ENCODE peak calls at places on chromosomes 4 and X, in ten cellular contexts. I is spleen, G is right lobe of liver, B is psoas muscle, W is stomach, L is tibial artery, D is heart left ventricle, P is epithelial cell of esophagus, O is small intestine, U is lower leg skin. E is an unnamed sample.

GRCh38 chrX:40300286-40300890 is 202.6 kb upstream of the BCOR start:
- DNase-seq in I (no peak), G (no peak), B (no peak), W (no peak), L (no peak), D (no peak), P (no peak), O (no peak), U (no peak), E (no peak)

GRCh38 chr4:94488667-94489066 is 36.9 kb downstream of the PDLIM5 start:
- DNase-seq in I (no peak), G (no peak), B (no peak), W (no peak), L (no peak), D (no peak), P (peak), O (no peak), U (no peak), E (peak)

GRCh38 chrX:73765776-73766465 is 202.9 kb downstream of the CHIC1 start:
- DNase-seq in I (no peak), G (no peak), B (no peak), W (no peak), L (no peak), D (no peak), P (no peak), O (no peak), U (no peak), E (no peak)

GRCh38 chr4:36269116-36269515 is 12.3 kb upstream of the DTHD1 start:
- DNase-seq in I (no peak), G (no peak), B (no peak), W (no peak), L (no peak), D (no peak), P (no peak), O (peak), U (no peak), E (no peak)

GRCh38 chrX:135893294-135893817 is at the start of the genes CT45A10 and SAGE1:
- DNase-seq in I (peak), G (peak), B (no peak), W (no peak), L (no peak), D (no peak), P (no peak), O (no peak), U (no peak), E (no peak)

GRCh38 chr4:168496834-168497233 is at the start of gene PALLD:
- DNase-seq in I (no peak), G (no peak), B (peak), W (no peak), L (no peak), D (peak), P (no peak), O (no peak), U (no peak), E (no peak)

GRCh38 chr4:145731026-145731425 is 51.1 kb downstream of the C4orf51 start:
- DNase-seq in I (no peak), G (no peak), B (no peak), W (peak), L (no peak), D (no peak), P (no peak), O (peak), U (no peak), E (peak)

GRCh38 chr4:53649357-53649756 is 58.1 kb upstream of the LNX1 start:
- DNase-seq in I (no peak), G (no peak), B (no peak), W (no peak), L (no peak), D (no peak), P (no peak), O (no peak), U (no peak), E (no peak)

GRCh38 chr4:55005910-55006309 is 119.5 kb downstream of the KDR start:
- DNase-seq in I (no peak), G (no peak), B (no peak), W (no peak), L (no peak), D (no peak), P (no peak), O (no peak), U (no peak), E (no peak)

GRCh38 chrX:40144576-40144975 is 46.8 kb upstream of the BCOR start:
- DNase-seq in I (no peak), G (no peak), B (no peak), W (no peak), L (no peak), D (no peak), P (no peak), O (no peak), U (no peak), E (no peak)

GRCh38 chr4:94354474-94354896 is 11.8 kb upstream of the HPGDS start:
- DNase-seq in I (no peak), G (no peak), B (no peak), W (no peak), L (no peak), D (no peak), P (no peak), O (no peak), U (no peak), E (no peak)

GRCh38 chr4:989722-990471 is 3.1 kb downstream of the IDUA start:
- DNase-seq in I (no peak), G (no peak), B (no peak), W (no peak), L (no peak), D (no peak), P (no peak), O (no peak), U (no peak), E (no peak)

GRCh38 chr4:111984169-111984873 is 160.9 kb upstream of the FAM241A start:
- DNase-seq in I (no peak), G (no peak), B (no peak), W (no peak), L (no peak), D (no peak), P (no peak), O (no peak), U (no peak), E (no peak)

GRCh38 chr4:185399466-185399865 is 2.8 kb downstream of the ANKRD37 start:
- DNase-seq in I (no peak), G (no peak), B (no peak), W (no peak), L (no peak), D (no peak), P (peak), O (no peak), U (no peak), E (no peak)

GRCh38 chr4:138560448-138560847 is 318.3 kb upstream of the SLC7A11 start:
- DNase-seq in I (peak), G (no peak), B (no peak), W (no peak), L (no peak), D (no peak), P (no peak), O (no peak), U (no peak), E (no peak)

GRCh38 chrX:2388669-2389068 is 112.1 kb downstream of the DHRSX start:
- DNase-seq in I (no peak), G (no peak), B (no peak), W (no peak), L (no peak), D (no peak), P (no peak), O (no peak), U (no peak), E (no peak)

GRCh38 chr4:170589597-170590191 is 499.9 kb upstream of the AADAT start:
- DNase-seq in I (no peak), G (no peak), B (no peak), W (no peak), L (no peak), D (no peak), P (peak), O (peak), U (no peak), E (peak)

GRCh38 chr4:175277816-175278215 is 359.7 kb downstream of the ADAM29 start:
- DNase-seq in I (no peak), G (no peak), B (no peak), W (no peak), L (no peak), D (no peak), P (no peak), O (no peak), U (no peak), E (no peak)

GRCh38 chr4:78517050-78517652 is 34.4 kb upstream of the ANXA3 start:
- DNase-seq in I (no peak), G (no peak), B (no peak), W (no peak), L (no peak), D (no peak), P (peak), O (peak), U (no peak), E (peak)

GRCh38 chr4:173448103-173448502 is 49.2 kb upstream of the SCRG1 start:
- DNase-seq in I (no peak), G (no peak), B (peak), W (no peak), L (no peak), D (no peak), P (no peak), O (no peak), U (peak), E (no peak)

GRCh38 chrX:10832103-10832502 is 211.7 kb upstream of the MID1 start:
- DNase-seq in I (no peak), G (no peak), B (no peak), W (no peak), L (no peak), D (no peak), P (no peak), O (peak), U (no peak), E (no peak)
- H3K4me3 ChIP-seq in I (no peak), G (no peak), B (no peak), W (no peak), L (no peak), D (peak), P (no peak), O (no peak), U (no peak), E (no peak)

GRCh38 chr4:7546809-7547367 is 112.2 kb upstream of the PSAPL1 start:
- DNase-seq in I (no peak), G (no peak), B (no peak), W (no peak), L (no peak), D (no peak), P (no peak), O (no peak), U (no peak), E (no peak)
- H3K4me3 ChIP-seq in I (no peak), G (no peak), B (no peak), W (no peak), L (no peak), D (no peak), P (no peak), O (no peak), U (no peak), E (no peak)

GRCh38 chrX:41344053-41344452 is 10.1 kb downstream of the DDX3X start:
- DNase-seq in I (no peak), G (no peak), B (no peak), W (no peak), L (no peak), D (no peak), P (no peak), O (no peak), U (no peak), E (no peak)
- H3K4me3 ChIP-seq in I (no peak), G (no peak), B (no peak), W (no peak), L (no peak), D (no peak), P (no peak), O (no peak), U (no peak), E (no peak)

GRCh38 chr4:52051213-52051614 is at the start of gene SPATA18:
- DNase-seq in I (peak), G (peak), B (peak), W (peak), L (no peak), D (peak), P (peak), O (peak), U (no peak), E (no peak)
- H3K4me3 ChIP-seq in I (peak), G (peak), B (peak), W (peak), L (peak), D (peak), P (peak), O (peak), U (peak), E (peak)

GRCh38 chrX:45859407-45859806 is 658.7 kb upstream of the DIPK2B start:
- DNase-seq in I (no peak), G (no peak), B (no peak), W (no peak), L (no peak), D (no peak), P (no peak), O (no peak), U (no peak), E (no peak)
- H3K4me3 ChIP-seq in I (no peak), G (no peak), B (no peak), W (no peak), L (no peak), D (no peak), P (no peak), O (no peak), U (no peak), E (no peak)

GRCh38 chr4:141153751-141154510 is 20.7 kb upstream of the RNF150 start:
- DNase-seq in I (no peak), G (no peak), B (no peak), W (no peak), L (no peak), D (no peak), P (no peak), O (no peak), U (no peak), E (no peak)
- H3K4me3 ChIP-seq in I (no peak), G (no peak), B (no peak), W (no peak), L (no peak), D (no peak), P (no peak), O (no peak), U (no peak), E (no peak)